ENCODE peak calls at places on chromosomes 6 and 20, in eight cellular contexts. D is HCT116; K is CD8-positive, alpha-beta memory T cell; P is MG63; O is naive thymus-derived CD4-positive, alpha-beta T cell; S is aorta; M is neuronal stem cell; I is sigmoid colon. N is an unnamed sample. For H3K36me3, the result is how much of the 10 kb centered on the place peaks cover.

GRCh38 chr6:93036835-93037234 is 382.5 kb downstream of the EPHA7 start:
- DNase-seq in P (no peak), D (no peak), K (no peak), M (no peak), S (no peak), O (no peak), I (no peak), N (peak)

GRCh38 chr6:12150812-12151432 is 138.8 kb downstream of the HIVEP1 start:
- DNase-seq in D (peak), O (peak), M (no peak), S (no peak), K (no peak), P (peak), I (no peak), N (no peak)

GRCh38 chr20:51584737-51585136 is 42.2 kb upstream of the NFATC2 start:
- DNase-seq in K (no peak), D (no peak), P (no peak), I (no peak), M (no peak), S (no peak), O (no peak), N (no peak)

GRCh38 chr20:1505361-1505760 is 14.1 kb upstream of the SIRPB2 start:
- DNase-seq in K (no peak), P (peak), M (no peak), S (no peak), O (no peak), I (no peak), D (no peak), N (no peak)

GRCh38 chr20:32470025-32470861 is 112.1 kb downstream of the ASXL1 start:
- DNase-seq in M (no peak), P (no peak), I (no peak), O (peak), S (no peak), K (no peak), D (peak), N (no peak)

GRCh38 chr20:53454675-53455276 is 138.9 kb downstream of the ZNF217 start:
- DNase-seq in O (no peak), D (no peak), K (no peak), S (no peak), I (no peak), P (no peak), M (no peak), N (no peak)

GRCh38 chr6:79895382-79896100 is 51.8 kb downstream of the ELOVL4 start:
- DNase-seq in I (no peak), O (no peak), S (no peak), D (no peak), M (no peak), P (no peak), K (no peak), N (no peak)

GRCh38 chr6:3031857-3032256 is 32.2 kb downstream of the NQO2 start:
- DNase-seq in O (peak), P (no peak), I (no peak), D (no peak), S (no peak), K (no peak), M (no peak), N (no peak)

GRCh38 chr20:381581-382290 is 1.2 kb downstream of the TRIB3 start:
- DNase-seq in I (peak), O (peak), D (peak), P (peak), M (peak), K (peak), S (peak), N (peak)

GRCh38 chr6:160421854-160422253 is 73.7 kb downstream of the SLC22A3 start:
- DNase-seq in O (no peak), D (no peak), S (peak), M (no peak), K (no peak), I (peak), P (no peak), N (no peak)
- H3K4me3 ChIP-seq in O (no peak), D (no peak), S (no peak), M (no peak), K (no peak), I (no peak), P (no peak), N (no peak)

DNA sequence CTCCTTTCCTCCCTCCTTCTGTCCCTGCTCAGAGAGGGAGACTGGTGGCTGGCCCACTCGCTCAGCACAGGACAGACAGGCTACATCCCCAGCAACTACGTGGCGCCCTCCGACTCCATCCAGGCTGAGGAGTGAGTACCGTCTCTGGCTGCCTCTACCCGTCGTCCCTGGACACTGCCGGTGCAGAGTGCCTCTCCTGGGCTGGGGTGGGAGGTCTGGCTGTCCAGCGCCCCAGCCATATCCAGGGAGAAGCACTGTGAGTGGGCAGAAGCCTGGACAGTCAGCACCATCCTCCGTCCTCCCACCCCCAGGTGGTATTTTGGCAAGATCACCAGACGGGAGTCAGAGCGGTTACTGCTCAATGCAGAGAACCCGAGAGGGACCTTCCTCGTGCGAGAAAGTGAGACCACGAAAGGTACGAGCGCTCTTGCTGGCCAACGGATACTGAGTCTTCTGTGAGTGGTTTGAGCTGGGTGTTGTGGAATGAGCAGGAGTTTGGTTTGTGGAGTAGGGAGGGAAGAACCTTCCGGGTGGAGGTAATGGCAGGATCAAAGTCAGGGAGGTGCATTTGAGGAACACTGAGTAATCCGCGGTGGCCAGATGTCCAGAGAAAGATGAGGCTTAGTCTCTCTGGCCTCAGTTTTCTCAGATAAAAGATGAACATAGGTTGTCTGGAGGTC is 48.1 kb downstream of the SRC start:
- DNase-seq in S (peak), P (no peak), I (peak), K (no peak), D (no peak), M (no peak), O (no peak), N (no peak)
- H3K36me3 ChIP-seq in S (under half), P (under half), I (half or more), K (under half), D (under half), M (under half), O (under half), N (under half)

GRCh38 chr6:32413427-32414047 is 6.6 kb upstream of the BTNL2 start:
- DNase-seq in M (peak), D (peak), I (peak), K (peak), O (peak), S (peak), P (peak), N (peak)

GRCh38 chr6:32410906-32411305 is 3.9 kb upstream of the BTNL2 start:
- DNase-seq in O (no peak), M (no peak), P (no peak), I (no peak), S (no peak), K (no peak), D (no peak), N (no peak)

GRCh38 chr6:32411943-32412342 is 5.0 kb upstream of the BTNL2 start:
- DNase-seq in P (no peak), O (no peak), M (no peak), S (no peak), D (no peak), I (no peak), K (no peak), N (no peak)

GRCh38 chr6:32416031-32416430 is 9.1 kb upstream of the BTNL2 start:
- DNase-seq in D (no peak), P (no peak), K (no peak), O (no peak), M (no peak), I (no peak), S (no peak), N (no peak)

DNA sequence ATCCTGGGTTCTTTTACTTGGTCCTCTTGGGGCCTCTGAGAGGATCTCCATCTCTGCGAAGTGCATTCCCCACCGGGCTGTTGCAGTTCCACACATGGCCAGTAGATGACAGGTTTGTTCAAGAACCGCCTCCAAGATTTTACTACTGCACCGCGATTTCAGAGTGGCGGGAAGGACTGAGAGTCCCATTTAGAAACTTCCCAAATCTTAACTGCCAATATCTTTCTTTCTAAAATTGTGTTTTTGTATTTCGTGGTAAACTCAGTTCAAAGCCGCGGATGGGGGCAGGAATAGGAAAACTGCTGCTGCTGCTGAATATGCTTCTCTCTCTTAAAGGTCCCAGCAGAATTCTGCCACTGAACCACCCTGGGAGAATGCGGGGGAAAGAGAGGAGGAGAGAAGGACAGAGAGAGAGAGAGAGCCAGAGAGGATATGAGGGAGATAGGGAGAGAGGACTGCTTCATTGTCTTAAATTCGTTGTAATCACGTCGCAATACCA is 8.6 kb upstream of the BTNL2 start:
- DNase-seq in S (peak), I (peak), K (peak), O (peak), P (peak), M (peak), D (peak), N (peak)
- H3K4me3 ChIP-seq in S (no peak), I (no peak), K (no peak), O (no peak), P (peak), M (no peak), D (peak), N (no peak)

DNA sequence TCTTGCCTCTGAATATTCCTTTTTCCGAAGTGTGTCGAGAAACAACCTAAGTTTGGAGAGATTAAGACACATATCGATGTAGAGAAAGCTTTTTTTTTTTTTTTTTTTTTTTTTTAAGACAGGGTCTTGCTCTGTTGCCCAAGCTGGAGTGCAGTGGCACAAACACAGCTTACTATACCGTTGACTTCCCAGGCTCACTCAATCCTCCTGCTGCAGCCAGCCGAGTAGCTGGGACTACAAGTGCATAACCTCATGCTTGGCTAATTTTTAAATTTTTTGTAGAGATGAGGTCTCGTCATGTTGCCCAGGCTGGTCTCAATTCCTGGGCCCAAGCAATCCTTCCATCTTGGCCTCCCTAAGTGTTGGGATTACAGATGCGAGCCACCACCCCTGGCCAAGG is 21.4 kb downstream of the SLC17A5 start:
- DNase-seq in K (no peak), M (no peak), D (no peak), S (no peak), I (no peak), P (no peak), O (no peak), N (no peak)
- H3K36me3 ChIP-seq in K (under half), M (under half), D (under half), S (under half), I (half or more), P (under half), O (under half), N (under half)

GRCh38 chr6:170288091-170288631 is 2.7 kb downstream of the DLL1 start:
- DNase-seq in S (no peak), P (no peak), D (no peak), O (no peak), I (peak), M (no peak), K (no peak), N (no peak)

GRCh38 chr6:170287371-170287876 is 3.5 kb downstream of the DLL1 start:
- DNase-seq in S (no peak), I (peak), O (no peak), D (no peak), P (no peak), M (no peak), K (no peak), N (no peak)

GRCh38 chr6:170286246-170286933 is 4.5 kb downstream of the DLL1 start:
- DNase-seq in I (peak), P (no peak), M (peak), D (no peak), O (no peak), K (no peak), S (peak), N (peak)

GRCh38 chr6:170285482-170285881 is 5.4 kb downstream of the DLL1 start:
- DNase-seq in S (no peak), O (no peak), M (no peak), K (no peak), P (no peak), I (peak), D (no peak), N (no peak)

DNA sequence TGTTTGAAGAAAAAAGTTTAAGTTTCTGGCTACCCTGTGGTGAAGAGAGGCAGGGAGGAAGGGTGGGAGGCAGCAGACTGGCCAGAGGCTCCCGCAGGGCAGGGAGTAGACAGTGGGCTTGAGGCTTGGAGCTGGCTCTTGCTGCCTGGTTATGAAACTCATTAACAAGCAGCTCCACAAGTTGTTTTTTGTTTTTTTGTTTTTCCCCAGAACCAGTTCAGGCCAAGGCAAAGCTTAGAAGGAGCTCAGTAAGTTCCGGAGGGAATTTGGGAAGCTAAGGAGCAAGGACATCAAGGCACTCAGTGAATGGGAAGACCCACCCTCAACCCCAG is 4.0 kb downstream of the DLL1 start:
- DNase-seq in M (peak), I (no peak), P (no peak), O (no peak), S (no peak), K (no peak), D (no peak), N (no peak)
- H3K4me3 ChIP-seq in M (no peak), I (no peak), P (no peak), O (no peak), S (no peak), K (no peak), D (no peak), N (peak)

GRCh38 chr6:43013843-43014433 is at the start of the genes KLHDC3 and MEA1:
- DNase-seq in D (peak), O (peak), S (peak), P (peak), M (peak), K (peak), I (peak), N (peak)
- H3K36me3 ChIP-seq in D (under half), O (under half), S (under half), P (under half), M (under half), K (under half), I (half or more), N (under half)

GRCh38 chr6:34316442-34317171 is 67.8 kb upstream of the SMIM29 start:
- DNase-seq in S (no peak), M (no peak), D (no peak), K (no peak), I (no peak), O (no peak), P (no peak), N (no peak)
- H3K4me3 ChIP-seq in S (no peak), M (no peak), D (no peak), K (no peak), I (no peak), O (no peak), P (no peak), N (no peak)

GRCh38 chr20:46073024-46073423 is 16.7 kb downstream of the NCOA5 start:
- DNase-seq in O (no peak), M (no peak), S (no peak), I (no peak), K (no peak), P (no peak), D (no peak), N (no peak)
- H3K36me3 ChIP-seq in O (under half), M (under half), S (under half), I (half or more), K (under half), P (half or more), D (under half), N (under half)

DNA sequence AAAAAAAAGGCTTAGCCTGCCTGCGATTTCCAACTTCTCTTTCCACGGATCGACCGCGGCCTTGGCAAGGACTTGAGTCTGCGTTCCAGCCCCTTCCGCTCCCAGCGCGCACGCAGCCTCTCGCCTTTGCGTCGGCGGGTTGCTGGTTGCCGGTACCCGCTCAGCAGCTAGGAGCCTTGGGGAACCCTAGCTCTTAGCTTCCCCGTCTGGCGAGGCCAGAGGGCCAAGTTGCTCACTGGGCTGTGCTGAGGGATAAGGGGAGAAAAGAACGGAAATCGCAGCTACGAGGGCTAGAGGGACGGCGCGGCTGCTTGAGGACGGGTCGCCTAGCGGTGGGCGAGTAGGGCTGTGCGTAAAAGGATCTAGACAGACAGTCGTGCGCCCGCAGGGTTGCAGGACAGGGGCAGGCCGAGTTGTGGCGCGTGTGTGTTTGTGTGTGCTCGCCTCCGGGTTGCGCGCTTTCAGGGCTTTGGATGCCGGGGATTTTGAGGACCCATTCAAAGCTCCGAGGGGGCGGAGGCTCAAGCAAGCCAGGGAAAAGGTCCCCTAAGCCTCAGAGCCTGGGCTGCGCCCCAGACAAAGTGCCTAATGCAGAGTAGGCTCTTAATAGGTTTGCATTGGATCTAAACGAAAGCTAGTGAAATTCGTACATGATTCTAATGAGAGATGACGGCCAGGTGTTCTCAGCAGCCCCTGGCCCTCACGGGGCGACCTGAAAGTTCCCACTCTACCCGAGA is 40.5 kb upstream of the OSTM1 start:
- DNase-seq in M (peak), O (peak), P (peak), K (no peak), D (no peak), I (peak), S (peak), N (peak)
- H3K4me3 ChIP-seq in M (peak), O (no peak), P (peak), K (no peak), D (no peak), I (no peak), S (peak), N (peak)

GRCh38 chr6:36920049-36920448 is 34.3 kb downstream of the C6orf89 start:
- DNase-seq in S (no peak), M (no peak), K (no peak), D (no peak), P (no peak), O (no peak), I (no peak), N (no peak)
- H3K36me3 ChIP-seq in S (under half), M (under half), K (under half), D (under half), P (under half), O (under half), I (half or more), N (under half)

N was measured in SJCRH30.